ENCODE peak calls at places on chromosomes 6 and 20, in five cellular contexts. D is GM12878, L is SK-N-SH, X is K562, H is HepG2. C is an unnamed sample.

GRCh38 chr6:9095671-9096260 is 660.4 kb upstream of the SLC35B3 start:
- DNase-seq in D (no peak), L (no peak), X (no peak), H (no peak), C (no peak)

GRCh38 chr6:155943635-155944034 is 488.0 kb upstream of the NOX3 start:
- DNase-seq in D (no peak), L (no peak), X (no peak), H (no peak), C (no peak)

GRCh38 chr20:37344506-37345338 is 1.2 kb upstream of the SRC start:
- DNase-seq in D (no peak), L (peak; percentile 8), X (no peak), H (peak; percentile 77), C (no peak)

GRCh38 chr6:35146453-35146852 is 5.3 kb upstream of the TCP11 start:
- DNase-seq in D (no peak), L (peak; percentile 70), X (peak; percentile 28), H (peak; percentile 63), C (peak; percentile 33)

GRCh38 chr6:151440930-151441329 is 11.0 kb downstream of the RMND1 start:
- DNase-seq in D (no peak), L (no peak), X (no peak), H (no peak), C (no peak)

GRCh38 chr20:45946149-45946970 is 11.9 kb downstream of the PCIF1 start:
- DNase-seq in D (no peak), L (no peak), X (peak; percentile 48), H (peak; percentile 97), C (no peak)

GRCh38 chr6:112563368-112563767 is 216.2 kb downstream of the RFPL4B start:
- DNase-seq in D (no peak), L (no peak), X (no peak), H (peak; percentile 47), C (no peak)

GRCh38 chr20:401682-402495 is 6.2 kb upstream of the RBCK1 start:
- DNase-seq in D (no peak), L (no peak), X (peak; percentile 56), H (peak; percentile 100), C (no peak)

GRCh38 chr6:165060636-165061190 is 248.7 kb downstream of the C6orf118 start:
- DNase-seq in D (no peak), L (no peak), X (no peak), H (no peak), C (no peak)

GRCh38 chr6:166770216-166771116 is 143.4 kb upstream of the RPS6KA2 start:
- DNase-seq in D (no peak), L (peak; percentile 52), X (no peak), H (no peak), C (no peak)

GRCh38 chr6:106098383-106099234 is 12.5 kb downstream of the PRDM1 start:
- DNase-seq in D (peak; percentile 66), L (no peak), X (peak; percentile 82), H (no peak), C (no peak)

GRCh38 chr6:5569491-5569890 is 308.2 kb downstream of the FARS2 start:
- DNase-seq in D (no peak), L (no peak), X (no peak), H (no peak), C (no peak)

GRCh38 chr20:2305946-2306345 is 10.1 kb downstream of the TGM3 start:
- DNase-seq in D (no peak), L (no peak), X (no peak), H (peak; percentile 44), C (no peak)

GRCh38 chr6:51432481-51432880 is 613.8 kb downstream of the TFAP2B start:
- DNase-seq in D (no peak), L (no peak), X (no peak), H (no peak), C (no peak)

GRCh38 chr6:46042355-46042999 is 26.8 kb upstream of the CLIC5 start:
- DNase-seq in D (no peak), L (peak; percentile 8), X (peak; percentile 34), H (peak; percentile 27), C (peak; percentile 73)

GRCh38 chr6:52994789-52995078 is 350 bp downstream of the GSTA4 start:
- DNase-seq in D (no peak), L (peak; percentile 64), X (peak; percentile 45), H (no peak), C (peak; percentile 33)

GRCh38 chr6:44265843-44266233 is 487 bp upstream of the NFKBIE start:
- DNase-seq in D (no peak), L (no peak), X (no peak), H (no peak), C (no peak)

GRCh38 chr6:89215391-89215790 is 1.8 kb downstream of the GABRR1 start:
- DNase-seq in D (no peak), L (no peak), X (no peak), H (no peak), C (no peak)

GRCh38 chr20:3245156-3245555 is 6.2 kb upstream of the SLC4A11 start:
- DNase-seq in D (no peak), L (no peak), X (no peak), H (peak; percentile 54), C (no peak)

GRCh38 chr6:25601797-25602679 is 50.0 kb upstream of the SCGN start:
- DNase-seq in D (no peak), L (peak; percentile 49), X (peak; percentile 62), H (peak; percentile 60), C (peak; percentile 14)

GRCh38 chr6:149701699-149702098 is 16.2 kb downstream of the LATS1 start:
- DNase-seq in D (no peak), L (no peak), X (no peak), H (no peak), C (no peak)

GRCh38 chr6:1841131-1841530 is 231.4 kb downstream of the FOXC1 start:
- DNase-seq in D (no peak), L (no peak), X (no peak), H (no peak), C (no peak)

GRCh38 chr20:41746635-41747034 is 128.5 kb upstream of the CHD6 start:
- DNase-seq in D (no peak), L (no peak), X (no peak), H (no peak), C (no peak)

GRCh38 chr6:83767033-83767432 is 58.1 kb upstream of the SNAP91 start:
- DNase-seq in D (no peak), L (no peak), X (no peak), H (no peak), C (no peak)

GRCh38 chr6:71478834-71479541 is 190.4 kb downstream of the OGFRL1 start:
- DNase-seq in D (no peak), L (no peak), X (no peak), H (no peak), C (no peak)

GRCh38 chr6:44940367-44940766 is 387.8 kb upstream of the RUNX2 start:
- DNase-seq in D (no peak), L (no peak), X (no peak), H (peak; percentile 93), C (no peak)

DNA sequence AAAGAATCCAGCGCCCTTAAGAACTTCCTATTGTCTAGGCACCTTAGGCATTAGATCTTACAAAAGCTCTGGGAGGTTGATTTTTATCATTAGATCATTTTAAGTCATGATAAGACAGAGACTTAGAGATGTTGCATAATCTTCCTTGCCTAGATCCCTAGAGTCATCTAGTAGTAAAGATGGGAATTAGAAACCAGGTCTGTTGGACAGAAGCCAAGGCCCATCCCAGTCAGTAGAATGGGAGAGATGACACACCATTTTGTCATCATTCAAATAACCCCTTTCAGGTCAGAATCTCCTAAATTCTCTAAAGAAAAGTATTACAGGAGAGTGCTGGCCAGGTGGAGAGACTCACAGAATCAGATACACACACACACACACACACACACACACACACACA is 579.1 kb downstream of the BMP2 start:
- DNase-seq in D (no peak), L (no peak), X (no peak), H (no peak), C (no peak)
- TF ChIP-seq FOXM1 in D (no peak), L (no peak), X (no peak), H (no peak), C (no peak)

DNA sequence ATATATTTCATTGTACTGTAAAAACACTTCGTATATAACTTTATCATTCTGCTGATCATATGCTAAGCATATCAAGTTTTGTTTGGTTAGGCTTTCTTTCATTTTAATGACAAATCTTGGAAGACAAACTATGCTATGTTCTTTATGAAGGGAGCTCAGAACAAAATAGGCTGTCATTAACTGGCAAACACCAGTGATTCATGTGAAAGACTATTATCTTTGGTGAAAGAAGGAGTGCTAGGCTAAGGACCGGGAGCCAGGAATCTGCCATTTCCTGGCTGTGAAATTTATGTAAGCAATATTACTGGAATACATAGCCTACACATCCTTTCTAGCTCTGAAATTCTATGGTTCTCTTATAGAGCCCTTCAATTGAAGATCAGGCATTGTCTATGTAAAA is 136.2 kb upstream of the CCN2 start:
- DNase-seq in D (no peak), L (no peak), X (no peak), H (no peak), C (no peak)
- TF ChIP-seq FOXM1 in D (no peak), L (no peak), X (no peak), H (no peak), C (no peak)

DNA sequence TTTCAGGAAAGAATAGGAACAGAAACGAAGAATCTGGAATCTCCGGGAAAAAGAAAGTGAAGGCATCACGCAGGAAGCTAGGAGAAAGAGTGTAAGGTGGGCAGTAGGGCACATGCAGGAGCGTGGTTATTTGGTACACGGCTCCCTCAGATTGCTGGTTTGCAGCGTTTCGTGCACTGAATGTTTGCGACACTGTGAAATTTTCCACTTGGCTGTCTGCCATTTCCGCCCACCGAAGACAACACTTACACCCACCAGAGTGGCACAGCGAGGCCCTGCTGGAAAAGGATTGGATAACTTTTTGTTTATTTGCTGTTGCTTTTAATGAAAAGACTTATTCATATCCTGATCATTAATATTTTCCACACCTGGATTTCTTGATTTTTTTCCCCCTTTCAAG is 248.3 kb downstream of the GMPR start:
- DNase-seq in D (no peak), L (no peak), X (no peak), H (no peak), C (no peak)
- TF ChIP-seq FOXM1 in D (no peak), L (no peak), X (no peak), H (no peak), C (no peak)

GRCh38 chr6:148440877-148441453 is 98.3 kb downstream of the SASH1 start:
- DNase-seq in D (no peak), L (no peak), X (no peak), H (peak; percentile 50), C (no peak)
- TF ChIP-seq FOXM1 in D (no peak), L (no peak), X (no peak), H (no peak), C (no peak)

DNA sequence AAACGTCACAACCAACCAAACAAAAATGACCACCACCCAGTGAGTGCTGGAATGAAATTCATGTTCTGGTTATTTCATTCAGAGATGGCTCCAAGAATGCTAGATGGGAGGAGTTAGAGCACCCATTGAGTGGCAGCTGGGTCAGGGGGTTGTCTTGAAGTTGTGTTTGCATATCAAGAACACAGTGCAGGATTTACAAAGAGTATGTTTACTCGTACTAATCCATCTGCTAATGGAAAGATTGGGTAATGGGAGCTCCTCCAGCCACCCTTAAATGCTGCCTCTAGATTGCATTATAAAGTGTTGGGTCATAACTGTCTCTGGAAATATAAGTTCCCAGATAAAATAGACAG is 13.4 kb downstream of the SLC35F1 start:
- DNase-seq in D (no peak), L (no peak), X (no peak), H (peak; percentile 56), C (peak; percentile 40)
- TF ChIP-seq FOXM1 in D (no peak), L (no peak), X (no peak), H (no peak), C (no peak)